ENCODE peak calls at places on chromosomes 11 and 22, in six cellular contexts. F is MV-4-11; E is NCI-H2171; R is activated T-helper 1 cell treated with Interleukin-2 at 50 U/mL for 16 hours; H is M059J; N is activated T-helper 9 cell treated with anti-CD3 and anti-CD28 coated beads, Interleukin-2, amount 50 U/mL, for 16 hours. J is an unnamed sample.

GRCh38 chr22:24096401-24097115 is 84.7 kb upstream of the SUSD2 start:
- DNase-seq in E (no peak), F (no peak), N (no peak), R (no peak), H (no peak), J (no peak)

GRCh38 chr11:100888836-100889235 is 201.7 kb downstream of the ARHGAP42 start:
- DNase-seq in E (no peak), N (no peak), R (no peak), F (no peak), H (no peak), J (no peak)

GRCh38 chr11:133977067-133977681 is 20.4 kb upstream of the IGSF9B start:
- DNase-seq in H (no peak), E (no peak), R (no peak), F (no peak), N (no peak), J (no peak)

GRCh38 chr11:10413268-10413667 is 41.8 kb upstream of the AMPD3 start:
- DNase-seq in H (peak; percentile 66), R (peak; percentile 22), N (no peak), E (no peak), F (peak; percentile 71), J (peak; percentile 26)

GRCh38 chr22:40714514-40714966 is 35.3 kb downstream of the MCHR1 start:
- DNase-seq in F (no peak), R (no peak), E (no peak), H (peak; percentile 86), N (no peak), J (peak; percentile 8)

GRCh38 chr22:36369922-36370781 is 17.6 kb downstream of the MYH9 start:
- DNase-seq in E (peak; percentile 54), H (peak; percentile 62), R (no peak), N (no peak), F (peak; percentile 82), J (no peak)

GRCh38 chr11:35114901-35115687 is 23.9 kb upstream of the CD44 start:
- DNase-seq in F (peak; percentile 86), N (no peak), R (no peak), E (no peak), H (no peak), J (no peak)

GRCh38 chr11:127037001-127037400 is 36.4 kb upstream of the KIRREL3 start:
- DNase-seq in H (no peak), F (no peak), R (no peak), E (no peak), N (no peak), J (no peak)

GRCh38 chr11:111310723-111311122 is 12.4 kb downstream of the POU2AF3 start:
- DNase-seq in E (no peak), H (no peak), F (no peak), R (no peak), N (no peak), J (no peak)

J was measured in substantia nigra.